ENCODE peak calls at places on chromosomes 4 and X, in six cellular contexts. T, V, G, D, E and F are unnamed samples.

GRCh38 chrX:1537031-1537715 is at the start of gene P2RY8:
- DNase-seq in G (peak), E (peak), D (peak), T (peak), V (no peak), F (peak)

GRCh38 chrX:17655232-17656034 is 81.9 kb upstream of the SCML1 start:
- DNase-seq in V (peak), D (no peak), T (no peak), E (no peak), G (peak), F (no peak)

GRCh38 chr4:152352645-152353116 is 183.2 kb downstream of the FBXW7 start:
- DNase-seq in D (peak), E (peak), G (peak), T (no peak), V (peak), F (peak)

GRCh38 chrX:71171110-71171801 is 26.6 kb downstream of the NLGN3 start:
- DNase-seq in V (no peak), G (no peak), E (no peak), D (no peak), T (no peak), F (no peak)

GRCh38 chr4:98522603-98523395 is 135.6 kb downstream of the TSPAN5 start:
- DNase-seq in D (no peak), V (no peak), E (peak), T (no peak), G (peak), F (peak)

GRCh38 chr4:7352486-7352885 is 82.2 kb downstream of the PSAPL1 start:
- DNase-seq in G (no peak), D (no peak), T (no peak), E (no peak), V (no peak), F (no peak)

GRCh38 chrX:139532834-139533233 is 2.3 kb downstream of the F9 start:
- DNase-seq in D (no peak), T (no peak), E (no peak), G (no peak), V (no peak), F (no peak)

GRCh38 chrX:34656842-34657780 is at the start of gene TMEM47:
- DNase-seq in G (peak), D (peak), T (peak), V (peak), E (peak), F (peak)

GRCh38 chr4:4415806-4416805 is 29.2 kb downstream of the NSG1 start:
- DNase-seq in E (no peak), T (no peak), V (no peak), D (no peak), G (no peak), F (no peak)

GRCh38 chr4:37742149-37742548 is 56.0 kb upstream of the RELL1 start:
- DNase-seq in E (no peak), G (no peak), D (no peak), V (no peak), T (no peak), F (no peak)

GRCh38 chr4:38113551-38113950 is 153.4 kb downstream of the PTTG2 start:
- DNase-seq in E (no peak), T (no peak), D (no peak), G (no peak), V (no peak), F (no peak)

GRCh38 chrX:80765226-80765625 is 44.5 kb downstream of the BRWD3 start:
- DNase-seq in D (no peak), G (peak), V (no peak), T (no peak), E (peak), F (peak)

GRCh38 chr4:86939737-86940141 is 4.9 kb downstream of the AFF1 start:
- DNase-seq in D (no peak), G (no peak), E (no peak), V (no peak), T (no peak), F (no peak)

DNA sequence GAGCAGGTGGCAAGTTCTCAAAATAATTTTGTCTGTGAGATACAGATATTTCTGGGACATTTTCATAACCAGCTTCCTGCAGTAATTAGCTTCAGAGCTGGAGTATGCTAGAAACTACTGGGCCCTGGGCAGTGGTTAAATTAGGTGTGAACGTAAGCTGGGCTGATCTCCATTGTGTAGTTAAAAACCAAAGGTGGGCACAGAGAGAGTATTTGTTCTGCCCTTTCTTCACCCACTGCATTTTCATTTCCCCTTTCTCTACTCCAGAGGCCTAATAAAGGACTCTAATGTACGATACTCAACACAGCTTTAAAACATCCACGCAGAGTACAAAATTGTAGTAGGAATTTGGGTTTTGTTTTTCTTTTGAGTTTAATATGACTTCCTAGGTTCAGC is 252.7 kb downstream of the SPRY1 start:
- DNase-seq in T (no peak), D (no peak), E (no peak), V (no peak), G (peak), F (peak)
- H3K4me3 ChIP-seq in T (no peak), D (no peak), E (no peak), V (no peak), G (no peak), F (no peak)

GRCh38 chr4:80197132-80197573 is at the start of gene PRDM8:
- DNase-seq in V (peak), G (no peak), D (no peak), T (no peak), E (no peak), F (no peak)
- H3K4me3 ChIP-seq in V (peak), G (peak), D (peak), T (peak), E (peak), F (peak)

DNA sequence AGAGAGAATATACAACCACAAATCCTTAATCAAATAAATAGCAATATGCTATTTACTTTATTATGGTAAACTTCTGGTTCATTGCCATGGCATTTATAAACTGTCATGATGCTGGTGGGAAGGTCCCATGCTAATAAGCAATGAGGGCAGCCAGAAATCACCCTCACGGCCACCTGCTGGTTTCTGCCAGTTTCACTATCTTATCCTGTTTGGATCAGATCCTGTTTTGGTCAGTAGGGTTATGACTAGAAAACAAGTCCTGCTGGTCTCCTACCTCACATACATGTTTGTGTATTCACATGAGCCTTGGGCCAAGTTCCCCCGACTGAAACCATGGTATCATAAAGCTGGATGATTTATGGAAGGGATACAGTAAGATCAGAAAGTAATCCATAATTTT is 28.1 kb downstream of the XAGE5 start:
- DNase-seq in V (no peak), T (no peak), D (no peak), G (no peak), E (no peak), F (no peak)
- H3K4me3 ChIP-seq in V (no peak), T (no peak), D (no peak), G (no peak), E (no peak), F (no peak)

DNA sequence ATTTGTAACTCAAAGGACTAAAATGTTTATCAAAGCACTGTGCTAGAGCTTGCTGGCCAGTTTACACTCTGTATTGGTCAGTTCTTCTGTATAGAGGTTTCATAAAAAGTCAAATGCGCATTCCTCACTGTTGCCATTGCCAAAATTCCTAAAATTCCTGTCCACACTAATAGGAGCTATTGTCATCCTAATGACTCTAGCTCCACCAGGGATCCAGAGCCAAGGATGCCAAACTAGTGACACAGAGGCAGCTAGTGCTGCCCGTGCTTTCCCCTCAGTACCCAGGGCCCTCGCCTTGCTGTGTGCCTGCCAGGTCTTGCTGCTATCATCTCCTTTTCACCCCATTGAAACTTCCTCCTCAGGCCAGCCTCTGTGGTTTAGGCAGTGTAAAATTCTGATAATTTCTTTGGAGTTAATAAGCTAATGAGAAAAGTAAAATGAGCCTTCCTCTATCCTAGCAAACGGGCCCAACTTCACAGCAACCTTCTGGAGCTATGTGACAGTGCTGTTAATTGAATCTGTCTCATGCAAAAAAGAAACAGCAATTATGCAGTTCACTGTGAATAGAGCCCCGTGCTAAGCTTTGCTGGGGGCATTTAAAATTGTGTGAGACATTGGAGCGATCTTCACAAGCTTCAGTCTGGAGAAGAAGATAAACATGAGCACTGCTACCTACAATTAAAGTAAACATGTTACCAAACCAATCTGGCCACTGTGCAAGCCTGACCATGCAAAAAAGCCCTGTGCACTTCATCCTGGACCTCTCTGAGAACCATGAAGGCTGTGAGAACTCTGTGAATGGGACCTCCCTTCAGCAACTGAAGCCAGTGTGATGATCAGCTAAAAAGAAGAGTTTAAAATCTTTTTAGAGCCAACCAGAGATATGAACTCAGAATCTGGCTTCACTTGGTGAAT is 43.1 kb upstream of the FGF2 start:
- DNase-seq in D (peak), E (peak), G (peak), T (no peak), V (no peak), F (peak)
- H3K4me3 ChIP-seq in D (no peak), E (no peak), G (no peak), T (no peak), V (peak), F (no peak)

GRCh38 chr4:125315571-125316390 is 1.0 kb downstream of the FAT4 start:
- DNase-seq in E (peak), T (peak), D (peak), G (peak), V (peak), F (peak)

GRCh38 chr4:125316391-125316780 is 1.6 kb downstream of the FAT4 start:
- DNase-seq in D (peak), E (no peak), T (peak), G (peak), V (peak), F (peak)

GRCh38 chr4:125319311-125319710 is 4.6 kb downstream of the FAT4 start:
- DNase-seq in E (no peak), V (no peak), T (no peak), G (no peak), D (no peak), F (peak)

GRCh38 chr4:125316781-125317525 is 2.2 kb downstream of the FAT4 start:
- DNase-seq in G (peak), D (peak), E (peak), V (peak), T (peak), F (peak)

DNA sequence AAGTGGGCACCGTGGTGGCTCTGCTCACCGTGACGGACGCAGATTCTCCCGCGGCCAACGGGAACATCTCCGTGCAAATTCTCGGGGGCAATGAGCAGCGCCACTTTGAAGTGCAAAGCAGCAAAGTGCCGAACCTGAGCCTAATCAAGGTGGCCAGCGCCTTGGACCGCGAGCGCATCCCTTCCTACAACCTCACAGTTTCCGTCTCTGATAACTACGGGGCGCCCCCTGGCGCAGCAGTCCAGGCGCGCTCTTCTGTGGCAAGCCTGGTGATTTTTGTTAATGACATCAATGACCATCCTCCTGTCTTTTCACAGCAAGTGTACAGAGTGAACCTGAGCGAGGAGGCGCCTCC is 2.7 kb downstream of the FAT4 start:
- DNase-seq in V (peak), E (peak), D (peak), T (no peak), G (peak), F (peak)
- H3K4me3 ChIP-seq in V (peak), E (peak), D (peak), T (peak), G (peak), F (peak)

GRCh38 chr4:39455486-39455885 is 3.2 kb downstream of the RPL9 start:
- DNase-seq in D (no peak), E (no peak), G (no peak), T (no peak), V (no peak), F (no peak)
- H3K4me3 ChIP-seq in D (no peak), E (no peak), G (no peak), T (no peak), V (no peak), F (no peak)

GRCh38 chr4:2413821-2414610 is 4.4 kb downstream of the ZFYVE28 start:
- DNase-seq in G (peak), E (peak), V (no peak), D (no peak), T (peak), F (no peak)

GRCh38 chr4:2412885-2413716 is 5.3 kb downstream of the ZFYVE28 start:
- DNase-seq in V (peak), T (peak), E (peak), D (peak), G (peak), F (peak)

GRCh38 chr4:2415213-2415612 is 3.2 kb downstream of the ZFYVE28 start:
- DNase-seq in T (no peak), V (no peak), G (no peak), E (no peak), D (no peak), F (no peak)

GRCh38 chr4:2411786-2412510 is 6.5 kb downstream of the ZFYVE28 start:
- DNase-seq in D (no peak), T (no peak), V (no peak), G (no peak), E (no peak), F (no peak)

DNA sequence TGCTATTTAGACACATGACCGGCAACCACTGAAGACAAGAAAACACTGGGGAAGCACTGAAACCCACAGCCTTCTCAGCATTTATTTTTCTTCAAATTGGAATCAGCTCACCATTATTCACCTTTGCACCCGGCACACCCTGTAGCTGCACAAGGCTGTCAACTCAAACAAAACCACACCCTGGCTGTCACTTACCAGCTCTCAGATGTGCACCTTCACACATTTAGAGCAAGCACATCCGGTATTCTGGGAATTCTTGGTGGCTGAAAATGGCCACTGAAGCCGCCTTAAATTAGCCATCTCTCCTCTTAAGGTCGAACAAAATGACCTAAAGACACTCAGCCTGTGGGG is 5.9 kb downstream of the ZFYVE28 start:
- DNase-seq in V (no peak), T (peak), G (no peak), D (no peak), E (no peak), F (no peak)
- H3K4me3 ChIP-seq in V (peak), T (peak), G (no peak), D (no peak), E (peak), F (no peak)

GRCh38 chr4:107997001-107997788 is 7.5 kb downstream of the HADH start:
- DNase-seq in E (peak), V (no peak), D (peak), T (no peak), G (no peak), F (peak)
- H3K4me3 ChIP-seq in E (no peak), V (no peak), D (no peak), T (no peak), G (no peak), F (no peak)

GRCh38 chrX:155056877-155057792 is 13.8 kb downstream of the CMC4 start:
- DNase-seq in D (peak), V (peak), T (peak), E (peak), G (peak), F (peak)
- H3K4me3 ChIP-seq in D (no peak), V (no peak), T (no peak), E (no peak), G (no peak), F (peak)

GRCh38 chrX:154804957-154805695 is at the start of gene MPP1:
- DNase-seq in V (peak), T (peak), E (peak), D (peak), G (peak), F (peak)

GRCh38 chrX:154802838-154803410 is 2.4 kb downstream of the MPP1 start:
- DNase-seq in V (no peak), D (no peak), G (no peak), T (no peak), E (no peak), F (no peak)

GRCh38 chrX:154806837-154807501 is 1.7 kb upstream of the MPP1 start:
- DNase-seq in G (no peak), E (no peak), T (no peak), D (no peak), V (no peak), F (no peak)

GRCh38 chrX:154805696-154806091 is 409 bp upstream of the MPP1 start:
- DNase-seq in T (no peak), V (no peak), G (peak), D (no peak), E (peak), F (peak)

GRCh38 chrX:154804564-154804956 is 725 bp downstream of the MPP1 start:
- DNase-seq in E (no peak), D (no peak), V (peak), G (no peak), T (no peak), F (no peak)
- H3K4me3 ChIP-seq in E (peak), D (peak), V (peak), G (peak), T (peak), F (peak)